ENCODE peak calls at places on chromosomes 1 and 21, in ten cellular contexts. P is CD8-positive, alpha-beta T cell; D is cardiac muscle cell; W is endothelial cell; Z is Panc1; C is fibroblast of pulmonary artery; Y is pancreas; M is WTC11; L is AG04450; I is H9. A is an unnamed sample.
A peak's percentile ranks its signal among the peaks of the same experiment; 100 is the strongest.

GRCh38 chr1:104125935-104126334 is 376.2 kb downstream of the AMY1C start:
- DNase-seq in P (no peak), D (no peak), W (no peak), Z (no peak), C (no peak), Y (no peak), M (no peak), L (no peak), I (no peak), A (no peak)

GRCh38 chr1:149931212-149931805 is 3.7 kb upstream of the SF3B4 start:
- DNase-seq in P (no peak), D (no peak), W (no peak), Z (no peak), C (peak; percentile 63), Y (no peak), M (no peak), L (no peak), I (no peak), A (no peak)

GRCh38 chr1:111837398-111837797 is 81.7 kb downstream of the DDX20 start:
- DNase-seq in P (no peak), D (no peak), W (no peak), Z (no peak), C (no peak), Y (no peak), M (no peak), L (no peak), I (no peak), A (no peak)

GRCh38 chr1:202319381-202320080 is 22.2 kb downstream of the UBE2T start:
- DNase-seq in P (no peak), D (no peak), W (no peak), Z (no peak), C (no peak), Y (no peak), M (no peak), L (no peak), I (no peak), A (no peak)

GRCh38 chr1:16120940-16121410 is 34.9 kb downstream of the EPHA2 start:
- DNase-seq in P (no peak), D (no peak), W (no peak), Z (no peak), C (no peak), Y (no peak), M (no peak), L (no peak), I (no peak), A (no peak)

GRCh38 chr1:26856604-26857469 is 6.1 kb upstream of the SFN start:
- DNase-seq in P (no peak), D (no peak), W (no peak), Z (no peak), C (no peak), Y (no peak), M (no peak), L (no peak), I (no peak), A (no peak)

GRCh38 chr1:201024251-201024998 is 911 bp upstream of the KIF21B start:
- DNase-seq in P (no peak), D (no peak), W (no peak), Z (no peak), C (no peak), Y (peak; percentile 48), M (no peak), L (no peak), I (no peak), A (no peak)

GRCh38 chr21:15514073-15514946 is 215.5 kb upstream of the USP25 start:
- DNase-seq in P (peak; percentile 65), D (no peak), W (no peak), Z (no peak), C (no peak), Y (no peak), M (no peak), L (no peak), I (no peak), A (no peak)

GRCh38 chr1:62317021-62317768 is 2.0 kb downstream of the KANK4 start:
- DNase-seq in P (no peak), D (no peak), W (no peak), Z (no peak), C (no peak), Y (no peak), M (no peak), L (no peak), I (no peak), A (no peak)

GRCh38 chr1:203631349-203631748 is 4.7 kb downstream of the ATP2B4 start:
- DNase-seq in P (no peak), D (no peak), W (no peak), Z (no peak), C (no peak), Y (no peak), M (no peak), L (no peak), I (no peak), A (no peak)

GRCh38 chr1:197621761-197622160 is 153.5 kb downstream of the DENND1B start:
- DNase-seq in P (no peak), D (no peak), W (no peak), Z (no peak), C (no peak), Y (no peak), M (no peak), L (no peak), I (no peak), A (no peak)

GRCh38 chr1:197620660-197621273 is 154.5 kb downstream of the DENND1B start:
- DNase-seq in P (no peak), D (no peak), W (no peak), Z (no peak), C (no peak), Y (no peak), M (no peak), L (no peak), I (no peak), A (no peak)

GRCh38 chr1:197618065-197618464 is 157.2 kb downstream of the DENND1B start:
- DNase-seq in P (no peak), D (peak; percentile 46), W (no peak), Z (no peak), C (peak; percentile 34), Y (no peak), M (no peak), L (no peak), I (no peak), A (no peak)

GRCh38 chr1:197622371-197622770 is 152.9 kb downstream of the DENND1B start:
- DNase-seq in P (no peak), D (no peak), W (no peak), Z (no peak), C (no peak), Y (no peak), M (no peak), L (no peak), I (no peak), A (no peak)

DNA sequence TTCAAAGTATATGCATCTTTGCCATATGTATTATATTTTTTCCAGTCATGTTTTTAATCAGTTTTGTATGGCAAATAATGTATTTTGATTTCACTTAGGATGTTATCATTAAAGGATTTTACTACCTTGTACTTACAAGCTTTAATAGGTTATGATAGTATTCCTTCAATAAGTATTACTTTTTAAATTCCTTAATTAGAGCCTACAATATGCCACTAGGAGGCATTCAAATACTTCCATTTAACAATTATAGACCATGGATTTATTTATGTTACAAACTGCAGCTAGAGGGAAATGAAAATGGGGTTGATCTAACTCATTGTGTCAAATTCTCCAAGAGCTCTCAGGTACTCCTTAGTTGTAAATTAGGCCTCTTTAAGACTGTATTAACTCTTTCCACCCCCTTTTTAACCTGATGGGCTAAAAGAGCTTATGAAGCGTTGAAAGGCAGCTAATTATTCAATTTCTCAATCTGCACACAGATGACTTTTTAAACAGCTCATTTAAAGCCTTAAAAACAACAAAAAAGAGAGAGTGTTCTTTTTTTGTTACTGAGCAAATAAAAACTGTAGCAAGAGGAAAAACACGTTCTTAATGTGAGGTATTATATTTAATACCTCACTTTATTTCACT is 156.2 kb downstream of the DENND1B start:
- DNase-seq in P (no peak), D (peak; percentile 42), W (no peak), Z (no peak), C (peak; percentile 51), Y (no peak), M (no peak), L (no peak), I (no peak), A (no peak)
- TF ChIP-seq CTCF in P (peak; percentile 20), D (peak; percentile 39), W (no peak), Z (peak; percentile 41), C (peak; percentile 44), Y (peak; percentile 8), M (no peak), L (peak; percentile 50), I (no peak), A (peak; percentile 37)

GRCh38 chr1:230109871-230110667 is 43.0 kb downstream of the GALNT2 start:
- DNase-seq in P (peak; percentile 58), D (no peak), W (no peak), Z (no peak), C (no peak), Y (no peak), M (no peak), L (no peak), I (no peak), A (no peak)
- TF ChIP-seq CTCF in P (peak; percentile 20), D (no peak), W (no peak), Z (no peak), C (no peak), Y (no peak), M (no peak), L (no peak), I (no peak), A (no peak)

DNA sequence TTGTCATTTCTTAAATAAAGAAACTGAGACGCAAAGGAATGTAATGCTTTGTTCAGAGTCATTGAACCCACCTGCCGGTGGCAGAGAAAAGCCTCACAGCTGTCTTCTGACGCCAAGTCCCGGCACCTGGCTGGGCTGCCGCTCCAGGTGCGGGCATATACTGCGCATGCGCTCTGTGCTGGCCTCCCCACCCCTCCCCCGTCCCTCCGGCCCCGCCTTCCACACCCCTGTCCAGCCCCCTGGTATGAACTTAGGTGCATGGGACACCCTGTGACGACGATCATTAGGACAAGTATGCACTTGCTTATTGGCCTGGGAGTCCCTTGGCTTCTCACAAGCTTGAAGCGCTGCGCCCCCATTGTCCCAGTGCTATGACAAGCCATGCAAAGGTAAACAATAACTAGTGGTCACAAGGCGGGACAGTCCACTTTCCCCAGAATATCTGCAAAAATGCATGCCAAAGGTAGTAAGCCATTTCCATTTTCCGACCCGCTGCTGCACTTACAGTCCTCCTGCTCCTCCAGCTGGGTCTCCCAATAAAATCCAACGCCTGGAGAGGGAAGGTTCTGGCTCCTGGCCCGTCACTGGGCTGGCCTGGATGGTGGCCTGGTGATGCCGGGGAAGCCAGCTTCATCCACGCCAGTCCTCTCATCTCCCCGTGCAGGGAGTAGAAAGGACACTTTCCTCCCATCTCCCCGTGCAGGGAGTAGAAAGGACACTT is 100.4 kb downstream of the PSMG1 start:
- DNase-seq in P (no peak), D (no peak), W (no peak), Z (no peak), C (no peak), Y (no peak), M (peak; percentile 57), L (no peak), I (peak; percentile 74), A (no peak)
- TF ChIP-seq CTCF in P (no peak), D (no peak), W (no peak), Z (no peak), C (no peak), Y (no peak), M (no peak), L (no peak), I (peak; percentile 37), A (no peak)

GRCh38 chr1:12085643-12086260 is 22.6 kb downstream of the TNFRSF8 start:
- DNase-seq in P (no peak), D (no peak), W (no peak), Z (no peak), C (no peak), Y (no peak), M (no peak), L (no peak), I (no peak), A (no peak)
- TF ChIP-seq CTCF in P (no peak), D (no peak), W (no peak), Z (no peak), C (no peak), Y (no peak), M (no peak), L (no peak), I (no peak), A (no peak)

A was measured in AG09319.